ENCODE peak calls at places on chromosome 6, in six cellular contexts. O, S, I, F, T and J are unnamed samples. For H3K4me1, the result is how much of the 10 kb centered on the place peaks cover.

GRCh38 chr6:134358320-134358719 is 40.4 kb upstream of the SGK1 start:
- DNase-seq in O (peak), I (no peak), S (no peak), T (peak), F (no peak), J (no peak)

GRCh38 chr6:95877480-95877879 is 138.3 kb upstream of the FUT9 start:
- DNase-seq in S (no peak), T (no peak), I (no peak), F (no peak), O (no peak), J (no peak)

GRCh38 chr6:127900935-127901334 is at the start of gene THEMIS:
- DNase-seq in T (no peak), F (peak), I (no peak), O (no peak), S (no peak), J (no peak)

GRCh38 chr6:38794682-38795081 is 79.6 kb downstream of the DNAH8 start:
- DNase-seq in F (no peak), I (no peak), O (no peak), S (no peak), T (no peak), J (no peak)

GRCh38 chr6:11050735-11051134 is 6.6 kb upstream of the ELOVL2 start:
- DNase-seq in I (no peak), S (no peak), O (peak), T (peak), F (no peak), J (no peak)

GRCh38 chr6:130931683-130932082 is 104.5 kb downstream of the SMLR1 start:
- DNase-seq in F (no peak), S (no peak), I (no peak), O (no peak), T (no peak), J (no peak)

GRCh38 chr6:98579941-98580340 is 254.4 kb upstream of the POU3F2 start:
- DNase-seq in F (no peak), T (peak), I (no peak), O (peak), S (no peak), J (no peak)

GRCh38 chr6:152124432-152125074 is 317.1 kb downstream of the ESR1 start:
- DNase-seq in S (peak), F (no peak), T (peak), I (no peak), O (peak), J (no peak)

GRCh38 chr6:107801195-107801594 is 22.9 kb downstream of the SCML4 start:
- DNase-seq in I (no peak), S (no peak), O (no peak), F (no peak), T (no peak), J (no peak)

GRCh38 chr6:37259191-37259590 is 1.2 kb upstream of the TMEM217 start:
- DNase-seq in T (no peak), O (peak), F (no peak), I (no peak), S (no peak), J (no peak)

GRCh38 chr6:8679823-8680222 is 244.5 kb upstream of the SLC35B3 start:
- DNase-seq in I (no peak), F (no peak), S (no peak), T (no peak), O (no peak), J (no peak)

DNA sequence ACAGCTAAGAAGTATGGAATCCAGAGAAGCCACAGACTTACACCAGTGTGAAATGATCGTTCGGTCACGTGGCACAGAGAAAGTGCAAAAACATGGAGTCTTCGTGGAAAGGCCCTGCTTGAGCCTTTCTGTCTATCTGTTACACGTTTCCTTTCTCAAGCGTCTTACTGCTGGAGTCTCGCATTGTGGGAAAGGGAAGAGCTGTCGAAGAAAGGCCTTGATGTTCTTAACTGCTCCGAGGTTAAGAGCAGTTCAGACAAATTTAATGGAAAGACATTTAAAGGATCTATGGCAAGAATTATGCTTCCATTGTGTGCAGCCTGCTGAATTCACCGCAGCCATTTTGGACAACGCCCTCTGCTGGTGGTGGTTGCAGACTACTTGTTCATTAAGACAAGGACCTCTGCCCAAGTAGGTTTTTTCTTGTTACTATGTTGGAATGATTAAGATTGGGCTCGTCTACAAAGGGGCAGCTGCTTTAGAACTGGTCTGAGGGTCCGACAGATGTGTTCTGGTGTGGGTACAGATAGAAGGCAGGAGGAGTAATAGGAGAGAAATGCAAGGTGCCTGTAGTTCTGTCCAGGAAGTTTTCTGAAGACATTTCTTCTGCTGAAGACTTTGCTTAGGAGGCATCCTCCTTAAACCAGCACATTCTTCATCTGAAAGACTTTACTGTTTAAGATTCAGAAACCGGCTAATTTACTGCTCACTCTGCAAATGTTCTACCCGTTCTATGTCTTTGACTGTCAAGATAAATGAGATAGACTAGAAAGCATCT is 24.7 kb upstream of the CCN6 start:
- DNase-seq in S (peak), O (peak), T (peak), I (peak), F (peak), J (no peak)
- H3K27ac ChIP-seq in S (no peak), O (no peak), T (no peak), I (no peak), F (peak), J (no peak)

DNA sequence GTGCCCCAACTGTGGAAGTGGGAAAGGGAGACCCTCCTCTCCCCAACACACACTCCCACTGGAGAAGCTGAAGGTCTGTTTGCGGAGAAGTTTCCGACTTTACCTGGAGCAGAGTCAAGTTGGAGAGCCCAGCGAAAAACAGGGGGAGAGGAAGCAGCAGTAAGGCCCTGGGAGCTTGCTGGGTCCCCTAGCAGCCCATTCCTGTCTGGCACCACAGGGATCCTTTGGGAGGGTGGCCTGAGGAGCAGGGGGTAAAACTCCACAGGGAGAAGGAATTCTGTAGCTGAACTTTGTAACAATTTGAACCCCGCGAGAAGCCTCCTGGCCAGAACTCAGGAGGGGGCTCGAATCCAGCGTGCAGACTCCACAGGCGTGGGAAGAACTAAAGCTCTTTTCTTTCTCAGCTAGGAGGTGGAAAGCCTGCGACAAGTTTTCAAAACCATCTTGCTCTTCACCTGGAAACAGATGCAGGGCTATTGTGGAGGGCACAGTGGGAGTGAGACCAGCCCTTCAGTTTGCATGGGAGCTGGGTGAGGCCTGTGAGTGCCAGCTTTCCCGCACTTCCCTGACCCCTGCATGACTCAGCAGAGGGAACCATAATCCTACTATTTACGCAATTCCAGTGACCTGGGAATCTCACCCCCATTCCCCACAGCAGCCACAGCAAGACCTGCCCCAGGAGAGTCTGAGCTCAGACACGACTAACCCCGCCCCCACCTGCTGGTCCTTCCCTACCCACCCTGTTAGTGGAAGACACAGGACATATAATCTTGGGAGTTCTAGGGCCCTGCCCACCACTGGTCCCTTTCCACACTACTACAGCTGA is 25.8 kb downstream of the SERPINB9 start:
- DNase-seq in S (no peak), T (peak), F (no peak), O (no peak), I (no peak), J (no peak)
- H3K4me1 ChIP-seq in S (under half), T (under half), F (under half), O (under half), I (under half), J (under half)

DNA sequence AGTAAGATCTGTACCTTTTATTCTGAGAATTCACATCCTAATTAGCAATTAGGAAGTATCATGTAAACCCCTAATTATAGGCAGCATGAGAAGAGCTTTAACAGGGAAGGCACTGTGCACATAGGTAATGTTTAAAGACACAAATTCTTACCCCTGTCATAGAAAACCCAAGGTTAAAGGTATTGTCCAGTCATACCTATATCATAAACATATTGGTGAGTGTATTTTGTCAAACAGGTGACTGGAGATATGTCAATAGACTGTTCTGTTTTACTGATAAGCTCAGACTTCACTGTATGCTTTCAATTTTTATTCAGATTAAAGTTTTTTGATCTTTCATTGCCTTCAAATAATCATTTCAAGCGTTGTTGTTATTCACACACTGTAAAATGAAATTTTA is 43.8 kb downstream of the LGSN start:
- DNase-seq in O (no peak), T (no peak), F (no peak), I (no peak), S (no peak), J (no peak)
- H3K27ac ChIP-seq in O (no peak), T (no peak), F (no peak), I (no peak), S (no peak), J (no peak)

GRCh38 chr6:163014736-163015135 is 287.0 kb downstream of the PACRG start:
- DNase-seq in S (no peak), T (no peak), F (no peak), I (no peak), O (peak), J (no peak)
- H3K4me1 ChIP-seq in S (under half), T (under half), F (under half), I (under half), O (under half), J (under half)

DNA sequence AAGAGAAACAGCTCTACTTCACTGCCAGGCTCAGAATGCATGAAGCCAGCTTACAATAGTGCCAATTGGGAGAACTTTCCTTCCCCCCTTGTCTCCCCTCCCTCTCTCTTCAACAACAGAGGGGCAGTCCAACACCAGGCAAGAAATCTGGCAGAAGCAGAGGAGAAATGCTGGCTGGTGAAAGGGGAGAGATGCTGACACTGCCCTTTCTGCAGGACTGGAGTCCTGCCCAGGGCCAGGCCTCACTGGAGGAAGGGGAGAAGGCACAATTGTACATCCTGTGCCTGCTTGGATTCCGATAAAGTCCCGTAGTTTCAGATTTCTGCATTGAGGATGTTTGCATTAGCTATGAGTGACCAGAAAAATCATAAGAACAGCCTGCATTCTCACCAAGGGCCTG is 148.6 kb downstream of the LRRC1 start:
- DNase-seq in O (no peak), I (peak), T (no peak), S (no peak), F (no peak), J (no peak)
- H3K27ac ChIP-seq in O (no peak), I (peak), T (no peak), S (no peak), F (no peak), J (no peak)